ENCODE peak calls at places on chromosomes 11 and 22, in six cellular contexts. I is A549, D is tibial nerve, C is IMR-90, R is right lobe of liver, U is ovary. G is an unnamed sample.

GRCh38 chr22:23789121-23789520 is 2.4 kb downstream of the SMARCB1 start:
- DNase-seq in I (no peak), D (no peak), C (no peak), R (no peak), U (no peak), G (no peak)

GRCh38 chr22:20530368-20531153 is 23.2 kb downstream of the MED15 start:
- DNase-seq in I (peak), D (no peak), C (peak), R (peak), U (no peak), G (no peak)

GRCh38 chr11:84969103-84969502 is 658.0 kb downstream of the DLG2 start:
- DNase-seq in I (no peak), D (no peak), C (no peak), R (no peak), U (no peak), G (no peak)

GRCh38 chr11:118886681-118887111 is 3.0 kb downstream of the CXCR5 start:
- DNase-seq in I (no peak), D (no peak), C (no peak), R (no peak), U (no peak), G (no peak)

GRCh38 chr22:48307941-48308340 is 1519.7 kb downstream of the BRD1 start:
- DNase-seq in I (no peak), D (no peak), C (no peak), R (no peak), U (no peak), G (no peak)

GRCh38 chr11:111422494-111423249 is 43.6 kb upstream of the POU2AF1 start:
- DNase-seq in I (peak), D (peak), C (peak), R (no peak), U (peak), G (peak)

GRCh38 chr22:44446483-44446882 is 51.5 kb downstream of the RTL6 start:
- DNase-seq in I (no peak), D (no peak), C (no peak), R (no peak), U (no peak), G (no peak)

GRCh38 chr22:26592368-26593015 is 2.6 kb upstream of the TPST2 start:
- DNase-seq in I (no peak), D (no peak), C (no peak), R (no peak), U (no peak), G (no peak)

GRCh38 chr22:17647996-17648395 is 9.4 kb downstream of the BCL2L13 start:
- DNase-seq in I (no peak), D (no peak), C (no peak), R (no peak), U (no peak), G (no peak)

GRCh38 chr22:44461614-44462013 is 36.4 kb downstream of the RTL6 start:
- DNase-seq in I (no peak), D (no peak), C (no peak), R (no peak), U (no peak), G (no peak)

GRCh38 chr11:98531576-98531975 is 489.2 kb upstream of the CNTN5 start:
- DNase-seq in I (no peak), D (no peak), C (no peak), R (no peak), U (no peak), G (no peak)
- TF ChIP-seq POLR2A in I (no peak), D (no peak), C (no peak), R (no peak), U (no peak), G (no peak)

GRCh38 chr11:33700425-33701271 is at the start of gene C11orf91:
- DNase-seq in I (peak), D (peak), C (peak), R (peak), U (peak), G (peak)
- H3K27ac ChIP-seq in I (peak), D (peak), C (peak), R (peak), U (peak), G (peak)

GRCh38 chr11:125261471-125262087 is 97.0 kb downstream of the PKNOX2 start:
- DNase-seq in I (no peak), D (no peak), C (no peak), R (no peak), U (peak), G (no peak)

GRCh38 chr11:125264091-125265022 is 99.8 kb downstream of the PKNOX2 start:
- DNase-seq in I (no peak), D (no peak), C (no peak), R (no peak), U (no peak), G (no peak)

GRCh38 chr11:125262194-125262824 is 97.8 kb downstream of the PKNOX2 start:
- DNase-seq in I (no peak), D (no peak), C (no peak), R (no peak), U (peak), G (no peak)

GRCh38 chr11:125263268-125263790 is 98.8 kb downstream of the PKNOX2 start:
- DNase-seq in I (no peak), D (peak), C (peak), R (no peak), U (peak), G (no peak)

DNA sequence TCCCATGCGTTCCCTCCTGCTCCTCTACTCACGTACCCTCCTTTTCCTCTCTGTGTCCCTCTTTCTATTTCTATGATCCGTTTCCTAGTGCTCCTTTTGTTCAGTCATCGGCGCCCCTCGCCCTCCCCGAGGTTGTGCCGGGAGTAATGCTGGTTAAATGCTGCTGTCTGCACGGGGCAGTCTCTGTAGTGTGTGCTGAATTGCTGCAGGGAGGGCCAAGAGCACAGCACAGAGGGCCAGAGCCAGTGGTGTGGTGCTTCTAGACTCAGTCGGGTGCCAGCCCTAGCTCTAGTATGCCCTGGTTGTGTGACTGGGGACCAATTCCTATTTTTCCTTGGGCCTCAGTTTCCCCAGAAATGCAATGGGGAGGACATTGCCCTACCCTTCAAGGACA is 98.3 kb downstream of the PKNOX2 start:
- DNase-seq in I (no peak), D (no peak), C (peak), R (no peak), U (peak), G (no peak)
- H3K4me3 ChIP-seq in I (no peak), D (no peak), C (no peak), R (no peak), U (no peak), G (no peak)

GRCh38 chr22:19429950-19430889 is 1.3 kb downstream of the HIRA start:
- DNase-seq in I (peak), D (no peak), C (peak), R (peak), U (peak), G (no peak)
- TF ChIP-seq POLR2A in I (no peak), D (no peak), C (no peak), R (no peak), U (no peak), G (no peak)

DNA sequence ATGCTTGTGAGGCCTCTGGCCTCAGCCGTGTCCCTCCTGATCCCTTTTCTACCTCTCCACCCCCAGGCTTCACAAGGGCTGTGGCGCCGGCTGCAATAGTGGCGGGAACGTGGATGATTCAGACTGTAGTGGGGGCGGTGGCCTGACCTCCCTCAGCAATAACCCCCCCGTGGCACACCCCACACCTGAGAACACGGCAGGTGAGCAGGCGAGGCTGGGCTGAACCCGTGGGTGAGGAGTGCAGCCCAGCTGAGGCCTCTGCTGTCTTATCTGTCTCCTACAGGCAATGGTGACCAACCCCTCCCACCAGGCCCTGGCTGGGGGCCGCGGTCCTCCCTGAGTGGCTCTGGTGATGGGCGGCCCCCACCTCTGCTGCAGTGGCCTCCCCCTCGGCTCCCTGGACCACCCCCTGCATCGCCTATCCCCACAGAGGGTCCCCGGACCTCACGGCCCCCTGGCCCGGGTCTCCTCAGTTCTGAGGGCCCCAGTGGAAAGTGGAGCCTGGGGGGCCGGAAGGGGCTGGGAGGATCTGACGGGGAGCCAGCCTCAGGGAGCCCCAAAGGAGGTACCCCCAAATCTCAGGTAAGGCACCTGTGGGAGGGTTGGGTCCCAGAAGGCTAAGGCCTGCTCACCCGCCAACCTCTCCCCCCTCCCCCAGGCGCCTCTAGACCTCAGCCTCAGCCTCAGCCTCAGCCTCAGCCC is 1.6 kb upstream of the SIPA1 start:
- DNase-seq in I (no peak), D (no peak), C (no peak), R (no peak), U (no peak), G (no peak)
- H3K27ac ChIP-seq in I (no peak), D (peak), C (no peak), R (no peak), U (no peak), G (no peak)

GRCh38 chr22:37244114-37244921 is at the start of gene RAC2:
- DNase-seq in I (no peak), D (peak), C (peak), R (peak), U (peak), G (no peak)
- H3K4me3 ChIP-seq in I (no peak), D (no peak), C (peak), R (peak), U (no peak), G (peak)

GRCh38 chr22:21942939-21943338 is 9.7 kb downstream of the PPM1F start:
- DNase-seq in I (no peak), D (peak), C (no peak), R (no peak), U (no peak), G (no peak)

GRCh38 chr22:21941921-21942320 is 10.7 kb downstream of the PPM1F start:
- DNase-seq in I (no peak), D (no peak), C (no peak), R (no peak), U (no peak), G (no peak)

GRCh38 chr22:21940521-21940920 is 12.1 kb downstream of the PPM1F start:
- DNase-seq in I (no peak), D (no peak), C (no peak), R (no peak), U (no peak), G (no peak)

GRCh38 chr22:21943571-21944448 is 8.8 kb downstream of the PPM1F start:
- DNase-seq in I (no peak), D (no peak), C (no peak), R (peak), U (no peak), G (no peak)

DNA sequence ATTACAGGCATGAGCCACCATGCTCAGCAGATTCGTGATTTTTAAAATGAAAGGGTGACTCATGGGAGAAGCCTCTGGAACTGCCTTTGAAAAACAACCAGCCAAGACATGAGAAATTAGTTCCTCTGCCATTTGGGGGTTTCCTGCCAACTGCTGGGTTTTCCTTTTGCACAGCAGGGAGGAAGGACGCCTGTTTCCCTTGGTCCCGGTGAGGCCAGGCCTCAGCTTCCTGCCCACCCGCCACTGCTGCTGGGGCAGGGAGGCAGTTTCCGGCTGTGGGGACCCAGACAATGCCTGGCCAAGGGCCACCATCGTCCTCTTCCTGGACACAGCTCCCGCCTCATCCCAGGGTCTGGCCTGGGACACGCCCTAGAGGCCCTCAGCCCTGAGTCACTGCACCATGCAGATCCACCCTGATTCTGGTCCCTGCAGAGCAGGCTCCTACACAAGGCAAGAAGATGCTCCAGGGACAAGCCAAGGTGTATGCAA is 10.2 kb downstream of the PPM1F start:
- DNase-seq in I (peak), D (peak), C (peak), R (peak), U (peak), G (no peak)
- TF ChIP-seq POLR2A in I (no peak), D (no peak), C (no peak), R (no peak), U (no peak), G (no peak)